ENCODE peak calls at places on chromosome 19, in ten cellular contexts. V is NCI-H2081; G is T1000; L is HepG2; J is germinal center; W is NCI-H69; E is NCI-H446 treated with DMSO at 0.1 percent for 48 hours; M is sciatic nerve; P is globus pallidus; X is activated naive CD4-positive, alpha-beta T cell. I is an unnamed sample.

GRCh38 chr19:13526552-13526951 is 20.3 kb upstream of the CACNA1A start:
- DNase-seq in W (peak; percentile 40), V (peak; percentile 10), X (no peak), E (no peak), G (peak; percentile 10), L (no peak), J (no peak), M (no peak), P (no peak), I (peak; percentile 31)

GRCh38 chr19:27890696-27891095 is 1322.3 kb downstream of the UQCRFS1 start:
- DNase-seq in M (no peak), X (no peak), E (no peak), W (no peak), V (no peak), G (no peak), J (no peak), L (no peak), P (no peak), I (no peak)

GRCh38 chr19:4375620-4376228 is 24.6 kb downstream of the SH3GL1 start:
- DNase-seq in G (peak; percentile 67), E (peak; percentile 35), J (peak; percentile 67), M (no peak), V (no peak), L (peak; percentile 51), P (peak; percentile 59), W (peak; percentile 38), X (no peak), I (peak; percentile 47)

GRCh38 chr19:15330801-15331418 is 1.4 kb downstream of the BRD4 start:
- DNase-seq in M (no peak), J (no peak), W (peak; percentile 45), P (no peak), X (no peak), V (no peak), G (peak; percentile 48), L (no peak), E (no peak), I (peak; percentile 62)

GRCh38 chr19:50418186-50419021 is at the start of gene SPIB:
- DNase-seq in L (no peak), W (peak; percentile 45), X (no peak), E (no peak), M (no peak), V (no peak), P (no peak), J (peak; percentile 51), G (no peak), I (no peak)

GRCh38 chr19:39941151-39941550 is 6.7 kb upstream of the FCGBP start:
- DNase-seq in P (no peak), V (no peak), M (no peak), L (no peak), G (no peak), J (no peak), X (no peak), W (no peak), E (no peak), I (no peak)

GRCh38 chr19:28880735-28881401 is 332.1 kb downstream of the UQCRFS1 start:
- DNase-seq in E (no peak), W (no peak), P (no peak), X (no peak), V (no peak), M (no peak), J (no peak), L (no peak), G (no peak), I (no peak)

GRCh38 chr19:52778811-52779210 is 7.8 kb downstream of the ZNF600 start:
- DNase-seq in G (no peak), W (no peak), M (no peak), J (no peak), P (no peak), V (no peak), X (no peak), L (no peak), E (no peak), I (no peak)

GRCh38 chr19:31301306-31301980 is 47.8 kb downstream of the TSHZ3 start:
- DNase-seq in E (no peak), W (no peak), J (no peak), L (no peak), X (no peak), P (no peak), G (no peak), V (no peak), M (peak; percentile 31), I (no peak)

GRCh38 chr19:1394252-1395193 is 6.8 kb downstream of the GAMT start:
- DNase-seq in M (no peak), P (peak; percentile 75), L (no peak), X (no peak), V (no peak), E (no peak), J (no peak), G (no peak), W (no peak), I (no peak)

GRCh38 chr19:678791-679388 is 2.7 kb downstream of the FSTL3 start:
- DNase-seq in L (no peak), X (no peak), E (no peak), W (no peak), V (no peak), M (no peak), G (no peak), J (no peak), P (no peak), I (no peak)

GRCh38 chr19:1446713-1447564 is 3.0 kb upstream of the APC2 start:
- DNase-seq in E (no peak), W (peak; percentile 31), J (peak; percentile 5), G (no peak), P (no peak), M (no peak), V (no peak), L (no peak), X (no peak), I (no peak)

GRCh38 chr19:42066075-42066754 is 3.8 kb downstream of the GRIK5 start:
- DNase-seq in J (no peak), P (no peak), G (no peak), L (no peak), M (no peak), V (peak; percentile 62), E (peak; percentile 6), W (peak; percentile 78), X (no peak), I (peak; percentile 76)

GRCh38 chr19:13983213-13983889 is 22.8 kb downstream of the RFX1 start:
- DNase-seq in E (no peak), M (no peak), V (peak; percentile 94), G (no peak), P (no peak), L (no peak), J (peak; percentile 40), X (peak; percentile 21), W (peak; percentile 95), I (no peak)

GRCh38 chr19:34332027-34332786 is 32.8 kb upstream of the GPI start:
- DNase-seq in J (no peak), E (no peak), V (no peak), G (no peak), M (no peak), W (no peak), X (no peak), P (no peak), L (no peak), I (no peak)

GRCh38 chr19:49491804-49492572 is 4.2 kb upstream of the RPS11 start:
- DNase-seq in G (no peak), M (no peak), L (no peak), X (no peak), E (no peak), W (no peak), J (no peak), P (no peak), V (no peak), I (no peak)

GRCh38 chr19:16078759-16079707 is 2.7 kb downstream of the TPM4 start:
- DNase-seq in X (peak; percentile 32), W (peak; percentile 45), L (peak; percentile 79), J (peak; percentile 77), V (peak; percentile 82), M (peak; percentile 82), G (peak; percentile 41), E (peak; percentile 95), P (peak; percentile 49), I (peak; percentile 95)

GRCh38 chr19:2613507-2614295 is 88.8 kb downstream of the GNG7 start:
- DNase-seq in J (peak; percentile 64), W (peak; percentile 42), L (no peak), V (no peak), E (no peak), P (no peak), M (no peak), G (no peak), X (peak; percentile 28), I (no peak)

GRCh38 chr19:41546386-41546789 is 29.6 kb upstream of the CEACAM21 start:
- DNase-seq in M (no peak), W (no peak), L (no peak), V (no peak), E (no peak), G (no peak), P (peak; percentile 33), X (no peak), J (peak; percentile 46), I (no peak)

GRCh38 chr19:58543826-58544590 is at the start of gene TRIM28:
- DNase-seq in G (no peak), X (no peak), V (no peak), P (peak; percentile 98), L (peak; percentile 96), J (peak; percentile 100), W (no peak), E (no peak), M (peak; percentile 99), I (peak; percentile 100)

GRCh38 chr19:3669134-3669436 is 31.2 kb downstream of the PIP5K1C start:
- DNase-seq in J (no peak), X (no peak), P (no peak), V (no peak), L (no peak), E (no peak), W (no peak), M (no peak), G (no peak), I (no peak)

GRCh38 chr19:32869369-32870153 is at the start of gene SLC7A9:
- DNase-seq in V (no peak), G (no peak), L (peak; percentile 31), E (no peak), P (no peak), J (no peak), X (no peak), W (no peak), M (no peak), I (peak; percentile 17)

GRCh38 chr19:42516771-42517170 is 11.5 kb downstream of the CEACAM1 start:
- DNase-seq in P (no peak), J (no peak), V (no peak), M (no peak), G (no peak), W (no peak), E (no peak), L (no peak), X (no peak), I (no peak)

GRCh38 chr19:11767633-11768133 is 883 bp downstream of the ZNF441 start:
- DNase-seq in L (peak; percentile 72), V (no peak), X (peak; percentile 0), P (peak; percentile 11), M (peak; percentile 61), G (peak; percentile 6), W (peak; percentile 44), E (no peak), J (peak; percentile 11), I (peak; percentile 50)

GRCh38 chr19:50994129-50994528 is 7.3 kb downstream of the KLK8 start:
- DNase-seq in E (no peak), G (no peak), P (no peak), L (no peak), V (no peak), J (no peak), M (no peak), X (no peak), W (peak; percentile 4), I (peak; percentile 60)

GRCh38 chr19:38517321-38517720 is 83.8 kb downstream of the RYR1 start:
- DNase-seq in E (no peak), G (no peak), M (no peak), J (no peak), W (no peak), X (no peak), V (no peak), P (no peak), L (no peak), I (no peak)

GRCh38 chr19:8332976-8333770 is 9.9 kb downstream of the KANK3 start:
- DNase-seq in G (no peak), X (no peak), L (no peak), W (no peak), M (no peak), E (no peak), J (no peak), P (no peak), V (no peak), I (no peak)

GRCh38 chr19:42071247-42071646 is 1.2 kb upstream of the GRIK5 start:
- DNase-seq in P (no peak), L (no peak), M (no peak), V (no peak), J (no peak), G (no peak), E (no peak), X (no peak), W (no peak), I (no peak)

I was measured in SW480.